ENCODE peak calls at places on chromosomes 11 and 22, in eight cellular contexts. R is WTC11; Q is NCI-H1930; H is brain microvascular endothelial cell; J is foreskin fibroblast; X is Peyer's patch; U is activated T-helper 9 cell treated with anti-CD3 and anti-CD28 coated beads, Interleukin-2, amount 50 U/mL, for 16 hours; K is HT1080. Z is an unnamed sample.

GRCh38 chr11:133418218-133418617 is 114.1 kb downstream of the OPCML start:
- DNase-seq in Q (no peak), X (no peak), J (no peak), K (no peak), H (no peak), R (no peak), U (no peak), Z (no peak)

GRCh38 chr11:7583248-7583647 is 69.4 kb downstream of the PPFIBP2 start:
- DNase-seq in K (no peak), R (no peak), U (no peak), H (no peak), J (no peak), X (no peak), Q (no peak), Z (no peak)

GRCh38 chr11:3046641-3047040 is 10.6 kb downstream of the CARS1 start:
- DNase-seq in X (no peak), Q (no peak), J (no peak), U (no peak), R (no peak), H (no peak), K (no peak), Z (no peak)

GRCh38 chr11:93814966-93815633 is 31.0 kb downstream of the MED17 start:
- DNase-seq in K (no peak), R (no peak), Q (no peak), U (no peak), J (no peak), X (no peak), H (peak; percentile 9), Z (no peak)

GRCh38 chr11:2468363-2469240 is 23.8 kb downstream of the KCNQ1 start:
- DNase-seq in K (no peak), X (no peak), H (no peak), R (no peak), U (no peak), J (no peak), Q (no peak), Z (no peak)

GRCh38 chr11:108926522-108927380 is 261.9 kb downstream of the DDX10 start:
- DNase-seq in H (no peak), K (no peak), Q (no peak), X (no peak), R (no peak), J (peak; percentile 24), U (no peak), Z (no peak)

GRCh38 chr11:131511794-131512193 is 141.4 kb downstream of the NTM start:
- DNase-seq in R (peak; percentile 82), K (no peak), Q (peak; percentile 53), J (no peak), U (no peak), H (peak; percentile 3), X (no peak), Z (no peak)

GRCh38 chr11:31772412-31772811 is 38.7 kb downstream of the PAX6 start:
- DNase-seq in H (no peak), K (no peak), Q (no peak), J (no peak), U (no peak), X (no peak), R (no peak), Z (no peak)

GRCh38 chr11:70084046-70084984 is 6.2 kb downstream of the ANO1 start:
- DNase-seq in J (no peak), H (no peak), X (no peak), U (no peak), R (no peak), K (no peak), Q (no peak), Z (no peak)

GRCh38 chr11:107591446-107592236 is 694 bp downstream of the ELMOD1 start:
- DNase-seq in J (peak; percentile 46), H (no peak), U (peak; percentile 21), Q (no peak), X (no peak), K (peak; percentile 20), R (peak; percentile 48), Z (peak; percentile 23)

GRCh38 chr22:36249160-36249559 is 3.8 kb upstream of the APOL1 start:
- DNase-seq in Q (no peak), K (no peak), R (no peak), X (no peak), J (no peak), H (no peak), U (no peak), Z (no peak)

Z was measured in activated B cell treated with CpG ODN at 0.5 μM for 24 hours.